ENCODE peak calls at places on chromosomes 5 and 9, in six cellular contexts. D is A549, Q is suprapubic skin, B is stomach, Y is SK-N-SH, V is GM12878. H is an unnamed sample.

GRCh38 chr9:116101516-116101915 is 52.1 kb upstream of the PAPPA start:
- DNase-seq in Q (no peak), Y (no peak), V (no peak), D (peak), B (no peak), H (no peak)

GRCh38 chr9:90296539-90296938 is 346.1 kb downstream of the DIRAS2 start:
- DNase-seq in Q (no peak), D (no peak), B (no peak), V (no peak), Y (no peak), H (no peak)

GRCh38 chr9:37917315-37917731 is 13.4 kb upstream of the SLC25A51 start:
- DNase-seq in D (no peak), Y (no peak), V (no peak), B (no peak), Q (no peak), H (no peak)

GRCh38 chr5:143946821-143947220 is 134.9 kb downstream of the HMHB1 start:
- DNase-seq in Y (no peak), B (no peak), V (no peak), D (no peak), Q (no peak), H (no peak)

GRCh38 chr5:179268966-179269693 is 76.1 kb downstream of the ADAMTS2 start:
- DNase-seq in V (no peak), Q (peak), Y (no peak), B (no peak), D (no peak), H (peak)

GRCh38 chr5:1343931-1344901 is 683 bp downstream of the CLPTM1L start:
- DNase-seq in Q (peak), D (no peak), V (no peak), Y (peak), B (no peak), H (no peak)

GRCh38 chr9:17052626-17053025 is 82.2 kb upstream of the CNTLN start:
- DNase-seq in Q (no peak), Y (no peak), V (no peak), B (no peak), D (no peak), H (no peak)

GRCh38 chr9:134303601-134304000 is 22.7 kb upstream of the RXRA start:
- DNase-seq in Y (no peak), V (no peak), Q (peak), B (no peak), D (no peak), H (no peak)

GRCh38 chr9:84325347-84325982 is 15.1 kb downstream of the SLC28A3 start:
- DNase-seq in B (no peak), Y (no peak), V (no peak), D (no peak), Q (no peak), H (no peak)

GRCh38 chr9:85703398-85703797 is 38.4 kb downstream of the AGTPBP1 start:
- DNase-seq in Q (no peak), D (no peak), V (no peak), B (no peak), Y (no peak), H (no peak)

DNA sequence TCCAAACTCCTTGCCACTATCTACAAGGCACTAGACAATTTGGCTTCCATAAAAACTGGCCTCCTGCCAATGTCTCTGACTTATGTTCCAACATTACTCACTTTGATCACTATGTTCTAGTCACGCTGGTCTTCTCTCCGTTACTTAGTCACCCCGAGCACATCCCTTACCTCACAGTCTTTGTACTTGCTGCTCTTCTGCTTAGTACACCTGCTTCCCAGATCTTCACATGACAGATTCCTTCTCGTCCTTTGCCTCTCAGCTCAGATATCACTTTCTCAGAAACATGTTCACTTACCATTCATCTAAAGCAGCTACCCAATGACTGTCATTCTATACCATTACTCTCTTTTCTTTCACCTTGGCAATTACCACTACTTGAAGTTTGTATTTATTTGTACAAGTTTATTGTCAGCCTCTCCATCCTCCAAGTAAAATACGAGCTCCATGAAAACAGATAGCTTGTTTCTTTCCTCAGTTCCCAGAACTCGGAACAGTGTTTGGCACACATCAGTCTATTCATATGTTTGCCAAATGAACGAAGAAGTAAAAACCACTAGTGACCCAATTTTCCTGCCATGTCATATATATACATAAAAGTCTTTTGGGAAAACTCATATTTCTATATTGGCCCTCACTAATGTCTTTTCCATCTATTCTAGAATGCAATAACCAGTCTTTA is 5.9 kb upstream of the SLC22A5 start:
- DNase-seq in Q (no peak), Y (no peak), V (no peak), D (peak), B (no peak), H (peak)
- TF ChIP-seq EP300 in Q (peak), Y (no peak), V (no peak), D (peak), B (no peak), H (no peak)

DNA sequence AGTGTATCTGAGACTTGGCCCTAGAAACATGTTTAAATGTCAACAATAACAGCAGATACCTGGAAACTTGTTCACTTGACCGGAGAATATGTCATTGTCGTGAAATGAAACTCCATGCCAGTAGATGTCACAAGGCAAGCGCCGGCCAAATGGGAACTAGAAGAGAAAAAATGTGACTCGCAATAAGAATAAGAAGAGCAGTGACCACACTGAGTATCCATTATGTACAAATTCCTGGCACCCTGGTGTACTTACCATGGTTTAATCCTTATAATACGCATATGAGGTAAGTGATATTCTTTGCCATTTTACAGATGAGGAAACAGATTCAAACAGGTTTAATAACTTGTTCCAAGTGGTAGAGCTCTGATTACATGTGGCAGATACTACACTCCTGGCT is 53.9 kb downstream of the TTLL11 start:
- DNase-seq in B (no peak), Q (no peak), V (no peak), D (no peak), Y (no peak), H (no peak)
- TF ChIP-seq CTCF in B (no peak), Q (no peak), V (no peak), D (no peak), Y (no peak), H (no peak)

GRCh38 chr9:76845254-76845653 is 60.7 kb downstream of the PRUNE2 start:
- DNase-seq in B (no peak), V (no peak), Y (no peak), D (no peak), Q (no peak), H (no peak)
- TF ChIP-seq EP300 in B (no peak), V (no peak), Y (no peak), D (no peak), Q (no peak), H (no peak)

GRCh38 chr9:109859447-109859846 is 79.4 kb downstream of the PALM2AKAP2 start:
- DNase-seq in Y (no peak), V (no peak), B (no peak), Q (no peak), D (no peak), H (no peak)
- TF ChIP-seq CTCF in Y (peak), V (no peak), B (no peak), Q (no peak), D (no peak), H (no peak)

H was measured in ovary.